ENCODE peak calls at places on chromosomes 3 and 15, in seven cellular contexts. One of them, this sample, is unnamed.

GRCh38 chr3:36457667-36458066 is 77.4 kb downstream of the STAC start:
- DNase-seq in lower lobe of right lung: no peak
- DNase-seq in T-helper 9 cell: no peak
- DNase-seq in endothelial cell: no peak
- DNase-seq in H7: no peak
- DNase-seq in non-pigmented ciliary epithelial cell: no peak
- DNase-seq in bronchial epithelial cell: no peak
- DNase-seq in this sample: no peak

GRCh38 chr15:39310633-39311032 is 270.2 kb upstream of the THBS1 start:
- DNase-seq in lower lobe of right lung: no peak
- DNase-seq in T-helper 9 cell: no peak
- DNase-seq in endothelial cell: no peak
- DNase-seq in H7: no peak
- DNase-seq in non-pigmented ciliary epithelial cell: no peak
- DNase-seq in bronchial epithelial cell: peak
- DNase-seq in this sample: no peak

GRCh38 chr15:94397377-94397776 is 166.0 kb downstream of the MCTP2 start:
- DNase-seq in lower lobe of right lung: no peak
- DNase-seq in T-helper 9 cell: no peak
- DNase-seq in endothelial cell: no peak
- DNase-seq in H7: no peak
- DNase-seq in non-pigmented ciliary epithelial cell: no peak
- DNase-seq in bronchial epithelial cell: no peak
- DNase-seq in this sample: no peak

GRCh38 chr15:40340038-40340739 is 550 bp downstream of the CCDC9B start:
- DNase-seq in lower lobe of right lung: peak
- DNase-seq in T-helper 9 cell: no peak
- DNase-seq in endothelial cell: no peak
- DNase-seq in H7: peak
- DNase-seq in non-pigmented ciliary epithelial cell: no peak
- DNase-seq in bronchial epithelial cell: no peak
- DNase-seq in this sample: no peak

GRCh38 chr3:139318431-139318816 is 25.4 kb upstream of the MRPS22 start:
- DNase-seq in lower lobe of right lung: no peak
- DNase-seq in T-helper 9 cell: no peak
- DNase-seq in endothelial cell: no peak
- DNase-seq in H7: no peak
- DNase-seq in non-pigmented ciliary epithelial cell: no peak
- DNase-seq in bronchial epithelial cell: peak
- DNase-seq in this sample: no peak

GRCh38 chr3:147392083-147392916 is 14.0 kb downstream of the ZIC4 start:
- DNase-seq in lower lobe of right lung: no peak
- DNase-seq in T-helper 9 cell: no peak
- DNase-seq in endothelial cell: peak
- DNase-seq in H7: peak
- DNase-seq in non-pigmented ciliary epithelial cell: no peak
- DNase-seq in bronchial epithelial cell: no peak
- DNase-seq in this sample: no peak

GRCh38 chr3:8505621-8506020 is 4.0 kb downstream of the LMCD1 start:
- DNase-seq in lower lobe of right lung: no peak
- DNase-seq in T-helper 9 cell: no peak
- DNase-seq in endothelial cell: no peak
- DNase-seq in H7: no peak
- DNase-seq in non-pigmented ciliary epithelial cell: no peak
- DNase-seq in bronchial epithelial cell: no peak
- DNase-seq in this sample: no peak

GRCh38 chr15:39584266-39584659 is 3.4 kb downstream of the THBS1 start:
- DNase-seq in lower lobe of right lung: no peak
- DNase-seq in T-helper 9 cell: no peak
- DNase-seq in endothelial cell: no peak
- DNase-seq in H7: no peak
- DNase-seq in non-pigmented ciliary epithelial cell: no peak
- DNase-seq in bronchial epithelial cell: no peak
- DNase-seq in this sample: no peak

GRCh38 chr3:47047673-47048072 is 68.2 kb downstream of the NBEAL2 start:
- DNase-seq in lower lobe of right lung: no peak
- DNase-seq in T-helper 9 cell: no peak
- DNase-seq in endothelial cell: no peak
- DNase-seq in H7: no peak
- DNase-seq in non-pigmented ciliary epithelial cell: no peak
- DNase-seq in bronchial epithelial cell: no peak
- DNase-seq in this sample: no peak

GRCh38 chr3:65979731-65980130 is 59.0 kb downstream of the MAGI1 start:
- DNase-seq in lower lobe of right lung: no peak
- DNase-seq in T-helper 9 cell: no peak
- DNase-seq in endothelial cell: no peak
- DNase-seq in H7: no peak
- DNase-seq in non-pigmented ciliary epithelial cell: no peak
- DNase-seq in bronchial epithelial cell: no peak
- DNase-seq in this sample: peak

GRCh38 chr15:50315814-50316630 is 39.0 kb downstream of the GABPB1 start:
- DNase-seq in lower lobe of right lung: no peak
- DNase-seq in T-helper 9 cell: no peak
- DNase-seq in endothelial cell: no peak
- DNase-seq in H7: peak
- DNase-seq in non-pigmented ciliary epithelial cell: peak
- DNase-seq in bronchial epithelial cell: peak
- DNase-seq in this sample: peak

GRCh38 chr3:69941439-69942176 is 57.9 kb upstream of the SAMMSON start:
- DNase-seq in lower lobe of right lung: no peak
- DNase-seq in T-helper 9 cell: no peak
- DNase-seq in endothelial cell: no peak
- DNase-seq in H7: no peak
- DNase-seq in non-pigmented ciliary epithelial cell: no peak
- DNase-seq in bronchial epithelial cell: peak
- DNase-seq in this sample: no peak

GRCh38 chr3:94226058-94226457 is 163.2 kb downstream of the NSUN3 start:
- DNase-seq in lower lobe of right lung: no peak
- DNase-seq in T-helper 9 cell: no peak
- DNase-seq in endothelial cell: no peak
- DNase-seq in H7: no peak
- DNase-seq in non-pigmented ciliary epithelial cell: peak
- DNase-seq in bronchial epithelial cell: peak
- DNase-seq in this sample: no peak

GRCh38 chr3:170999737-171000242 is 26.7 kb downstream of the SLC2A2 start:
- DNase-seq in lower lobe of right lung: no peak
- DNase-seq in T-helper 9 cell: no peak
- DNase-seq in endothelial cell: no peak
- DNase-seq in H7: no peak
- DNase-seq in non-pigmented ciliary epithelial cell: peak
- DNase-seq in bronchial epithelial cell: peak
- DNase-seq in this sample: peak

GRCh38 chr3:188633206-188633605 is 479.2 kb downstream of the LPP start:
- DNase-seq in lower lobe of right lung: no peak
- DNase-seq in T-helper 9 cell: no peak
- DNase-seq in endothelial cell: no peak
- DNase-seq in H7: no peak
- DNase-seq in non-pigmented ciliary epithelial cell: no peak
- DNase-seq in bronchial epithelial cell: peak
- DNase-seq in this sample: no peak

GRCh38 chr3:24494616-24495333 is at the start of gene THRB:
- DNase-seq in lower lobe of right lung: peak
- DNase-seq in T-helper 9 cell: no peak
- DNase-seq in endothelial cell: peak
- DNase-seq in H7: peak
- DNase-seq in non-pigmented ciliary epithelial cell: no peak
- DNase-seq in bronchial epithelial cell: peak
- DNase-seq in this sample: no peak

GRCh38 chr3:52359116-52359855 is 43.2 kb downstream of the DNAH1 start:
- DNase-seq in lower lobe of right lung: no peak
- DNase-seq in T-helper 9 cell: no peak
- DNase-seq in endothelial cell: no peak
- DNase-seq in H7: no peak
- DNase-seq in non-pigmented ciliary epithelial cell: no peak
- DNase-seq in bronchial epithelial cell: no peak
- DNase-seq in this sample: no peak

GRCh38 chr3:71033681-71034220 is 549.8 kb downstream of the FOXP1 start:
- DNase-seq in lower lobe of right lung: no peak
- DNase-seq in T-helper 9 cell: no peak
- DNase-seq in endothelial cell: no peak
- DNase-seq in H7: no peak
- DNase-seq in non-pigmented ciliary epithelial cell: no peak
- DNase-seq in bronchial epithelial cell: peak
- DNase-seq in this sample: no peak

GRCh38 chr15:33157636-33158035 is 36.9 kb downstream of the FMN1 start:
- DNase-seq in lower lobe of right lung: no peak
- DNase-seq in T-helper 9 cell: no peak
- DNase-seq in endothelial cell: no peak
- DNase-seq in H7: no peak
- DNase-seq in non-pigmented ciliary epithelial cell: no peak
- DNase-seq in bronchial epithelial cell: no peak
- DNase-seq in this sample: no peak

GRCh38 chr3:114538211-114538610 is 244.4 kb downstream of the TIGIT start:
- DNase-seq in lower lobe of right lung: no peak
- DNase-seq in T-helper 9 cell: no peak
- DNase-seq in endothelial cell: no peak
- DNase-seq in H7: no peak
- DNase-seq in non-pigmented ciliary epithelial cell: no peak
- DNase-seq in bronchial epithelial cell: no peak
- DNase-seq in this sample: no peak

GRCh38 chr3:128426128-128426921 is 40.4 kb downstream of the DNAJB8 start:
- DNase-seq in lower lobe of right lung: peak
- DNase-seq in T-helper 9 cell: peak
- DNase-seq in endothelial cell: peak
- DNase-seq in H7: peak
- DNase-seq in non-pigmented ciliary epithelial cell: no peak
- DNase-seq in bronchial epithelial cell: no peak
- DNase-seq in this sample: no peak

GRCh38 chr3:128447561-128448013 is 19.1 kb downstream of the DNAJB8 start:
- DNase-seq in lower lobe of right lung: no peak
- DNase-seq in T-helper 9 cell: no peak
- DNase-seq in endothelial cell: no peak
- DNase-seq in H7: no peak
- DNase-seq in non-pigmented ciliary epithelial cell: no peak
- DNase-seq in bronchial epithelial cell: no peak
- DNase-seq in this sample: no peak

GRCh38 chr15:63497642-63498100 is 6.7 kb upstream of the USP3 start:
- DNase-seq in lower lobe of right lung: peak
- DNase-seq in T-helper 9 cell: peak
- DNase-seq in endothelial cell: no peak
- DNase-seq in H7: no peak
- DNase-seq in non-pigmented ciliary epithelial cell: no peak
- DNase-seq in bronchial epithelial cell: no peak
- DNase-seq in this sample: no peak

GRCh38 chr3:155846119-155846518 is 8.1 kb downstream of the SLC33A1 start:
- DNase-seq in lower lobe of right lung: no peak
- DNase-seq in T-helper 9 cell: no peak
- DNase-seq in endothelial cell: no peak
- DNase-seq in H7: no peak
- DNase-seq in non-pigmented ciliary epithelial cell: no peak
- DNase-seq in bronchial epithelial cell: no peak
- DNase-seq in this sample: no peak

GRCh38 chr3:29353807-29354206 is 72.9 kb downstream of the RBMS3 start:
- DNase-seq in lower lobe of right lung: no peak
- DNase-seq in T-helper 9 cell: no peak
- DNase-seq in endothelial cell: no peak
- DNase-seq in H7: no peak
- DNase-seq in non-pigmented ciliary epithelial cell: no peak
- DNase-seq in bronchial epithelial cell: no peak
- DNase-seq in this sample: no peak

GRCh38 chr3:186596568-186597287 is 16.1 kb upstream of the AHSG start:
- DNase-seq in lower lobe of right lung: peak
- DNase-seq in T-helper 9 cell: no peak
- DNase-seq in endothelial cell: no peak
- DNase-seq in H7: no peak
- DNase-seq in non-pigmented ciliary epithelial cell: no peak
- DNase-seq in bronchial epithelial cell: peak
- DNase-seq in this sample: no peak

GRCh38 chr15:58467121-58467721 is 35.4 kb downstream of the LIPC start:
- DNase-seq in lower lobe of right lung: no peak
- DNase-seq in T-helper 9 cell: no peak
- DNase-seq in endothelial cell: no peak
- DNase-seq in H7: no peak
- DNase-seq in non-pigmented ciliary epithelial cell: peak
- DNase-seq in bronchial epithelial cell: no peak
- DNase-seq in this sample: no peak

GRCh38 chr15:83657549-83657948 is 3.6 kb downstream of the ADAMTSL3 start:
- DNase-seq in lower lobe of right lung: no peak
- DNase-seq in T-helper 9 cell: no peak
- DNase-seq in endothelial cell: no peak
- DNase-seq in H7: peak
- DNase-seq in non-pigmented ciliary epithelial cell: no peak
- DNase-seq in bronchial epithelial cell: no peak
- DNase-seq in this sample: no peak

GRCh38 chr3:64268926-64269325 is 43.7 kb upstream of the PRICKLE2 start:
- DNase-seq in lower lobe of right lung: no peak
- DNase-seq in T-helper 9 cell: no peak
- DNase-seq in endothelial cell: no peak
- DNase-seq in H7: no peak
- DNase-seq in non-pigmented ciliary epithelial cell: no peak
- DNase-seq in bronchial epithelial cell: no peak
- DNase-seq in this sample: no peak

GRCh38 chr15:62269504-62269903 is 104.4 kb upstream of the C2CD4B start:
- DNase-seq in lower lobe of right lung: no peak
- DNase-seq in T-helper 9 cell: no peak
- DNase-seq in endothelial cell: no peak
- DNase-seq in H7: no peak
- DNase-seq in non-pigmented ciliary epithelial cell: no peak
- DNase-seq in bronchial epithelial cell: no peak
- DNase-seq in this sample: no peak

GRCh38 chr15:85276921-85277320 is 103.5 kb upstream of the AKAP13 start:
- DNase-seq in lower lobe of right lung: no peak
- DNase-seq in T-helper 9 cell: no peak
- DNase-seq in endothelial cell: no peak
- DNase-seq in H7: no peak
- DNase-seq in non-pigmented ciliary epithelial cell: no peak
- DNase-seq in bronchial epithelial cell: peak
- DNase-seq in this sample: no peak

GRCh38 chr3:108153451-108153981 is 62.7 kb upstream of the CD47 start:
- DNase-seq in lower lobe of right lung: peak
- DNase-seq in T-helper 9 cell: peak
- DNase-seq in endothelial cell: peak
- DNase-seq in H7: peak
- DNase-seq in non-pigmented ciliary epithelial cell: no peak
- DNase-seq in bronchial epithelial cell: peak
- DNase-seq in this sample: peak

GRCh38 chr3:187361835-187362234 is 6.3 kb upstream of the RTP4 start:
- DNase-seq in lower lobe of right lung: no peak
- DNase-seq in T-helper 9 cell: no peak
- DNase-seq in endothelial cell: no peak
- DNase-seq in H7: peak
- DNase-seq in non-pigmented ciliary epithelial cell: no peak
- DNase-seq in bronchial epithelial cell: no peak
- DNase-seq in this sample: no peak

GRCh38 chr15:74978077-74978476 is 17.3 kb upstream of the SCAMP5 start:
- DNase-seq in lower lobe of right lung: no peak
- DNase-seq in T-helper 9 cell: no peak
- DNase-seq in endothelial cell: no peak
- DNase-seq in H7: peak
- DNase-seq in non-pigmented ciliary epithelial cell: no peak
- DNase-seq in bronchial epithelial cell: no peak
- DNase-seq in this sample: no peak

GRCh38 chr3:168620854-168621253 is 525.1 kb upstream of the GOLIM4 start:
- DNase-seq in lower lobe of right lung: no peak
- DNase-seq in T-helper 9 cell: no peak
- DNase-seq in endothelial cell: peak
- DNase-seq in H7: peak
- DNase-seq in non-pigmented ciliary epithelial cell: peak
- DNase-seq in bronchial epithelial cell: peak
- DNase-seq in this sample: peak

GRCh38 chr3:58109752-58110151 is 101.0 kb downstream of the DNASE1L3 start:
- DNase-seq in lower lobe of right lung: no peak
- DNase-seq in T-helper 9 cell: no peak
- DNase-seq in endothelial cell: no peak
- DNase-seq in H7: no peak
- DNase-seq in non-pigmented ciliary epithelial cell: no peak
- DNase-seq in bronchial epithelial cell: peak
- DNase-seq in this sample: no peak

GRCh38 chr3:117692416-117692995 is 982.9 kb downstream of the TUSC7 start:
- DNase-seq in lower lobe of right lung: no peak
- DNase-seq in T-helper 9 cell: no peak
- DNase-seq in endothelial cell: no peak
- DNase-seq in H7: peak
- DNase-seq in non-pigmented ciliary epithelial cell: peak
- DNase-seq in bronchial epithelial cell: peak
- DNase-seq in this sample: no peak

GRCh38 chr3:187013080-187013838 is 82.9 kb downstream of the ST6GAL1 start:
- DNase-seq in lower lobe of right lung: no peak
- DNase-seq in T-helper 9 cell: no peak
- DNase-seq in endothelial cell: no peak
- DNase-seq in H7: no peak
- DNase-seq in non-pigmented ciliary epithelial cell: no peak
- DNase-seq in bronchial epithelial cell: no peak
- DNase-seq in this sample: no peak

This sample was measured in HS-27A.